ENCODE peak calls at places on chromosomes 3 and 15, in seven cellular contexts. One of them, this sample, is unnamed.
A peak's percentile ranks its signal among the peaks of the same experiment; 100 is the strongest.

GRCh38 chr15:69802432-69802831 is 295.3 kb downstream of the TLE3 start:
- DNase-seq in left ventricle myocardium inferior: no peak
- DNase-seq in BJ: no peak
- DNase-seq in body of pancreas: no peak
- DNase-seq in fibroblast of pulmonary artery: no peak
- DNase-seq in fibroblast of mammary gland: no peak
- DNase-seq in neural crest cell: no peak
- DNase-seq in this sample: no peak

GRCh38 chr3:142424754-142425153 is 23.1 kb downstream of the XRN1 start:
- DNase-seq in fibroblast of pulmonary artery: no peak
- DNase-seq in fibroblast of mammary gland: no peak
- DNase-seq in BJ: no peak
- DNase-seq in left ventricle myocardium inferior: no peak
- DNase-seq in neural crest cell: no peak
- DNase-seq in body of pancreas: no peak
- DNase-seq in this sample: no peak

GRCh38 chr15:47736123-47736786 is 18.9 kb downstream of the SEMA6D start:
- DNase-seq in neural crest cell: no peak
- DNase-seq in body of pancreas: no peak
- DNase-seq in BJ: no peak
- DNase-seq in left ventricle myocardium inferior: no peak
- DNase-seq in fibroblast of mammary gland: no peak
- DNase-seq in fibroblast of pulmonary artery: peak; percentile 10
- DNase-seq in this sample: no peak

GRCh38 chr3:99365979-99366378 is 272.4 kb upstream of the COL8A1 start:
- DNase-seq in BJ: no peak
- DNase-seq in neural crest cell: no peak
- DNase-seq in fibroblast of mammary gland: peak; percentile 14
- DNase-seq in left ventricle myocardium inferior: no peak
- DNase-seq in fibroblast of pulmonary artery: no peak
- DNase-seq in body of pancreas: no peak
- DNase-seq in this sample: no peak

GRCh38 chr3:155325263-155325835 is 31.9 kb upstream of the STRIT1 start:
- DNase-seq in BJ: no peak
- DNase-seq in fibroblast of pulmonary artery: no peak
- DNase-seq in fibroblast of mammary gland: no peak
- DNase-seq in body of pancreas: peak; percentile 44
- DNase-seq in neural crest cell: no peak
- DNase-seq in left ventricle myocardium inferior: no peak
- DNase-seq in this sample: peak; percentile 23

GRCh38 chr3:131083190-131083863 is 56.6 kb downstream of the NEK11 start:
- DNase-seq in BJ: no peak
- DNase-seq in left ventricle myocardium inferior: peak; percentile 59
- DNase-seq in fibroblast of mammary gland: peak; percentile 14
- DNase-seq in fibroblast of pulmonary artery: peak; percentile 40
- DNase-seq in neural crest cell: peak; percentile 8
- DNase-seq in body of pancreas: peak; percentile 61
- DNase-seq in this sample: peak; percentile 25

GRCh38 chr3:123618076-123618703 is 33.3 kb upstream of the HACD2 start:
- DNase-seq in body of pancreas: no peak
- DNase-seq in fibroblast of pulmonary artery: no peak
- DNase-seq in left ventricle myocardium inferior: no peak
- DNase-seq in BJ: no peak
- DNase-seq in fibroblast of mammary gland: no peak
- DNase-seq in neural crest cell: no peak
- DNase-seq in this sample: no peak

GRCh38 chr3:189142527-189142926 is 29.2 kb upstream of the TPRG1 start:
- DNase-seq in body of pancreas: no peak
- DNase-seq in BJ: no peak
- DNase-seq in neural crest cell: no peak
- DNase-seq in fibroblast of mammary gland: no peak
- DNase-seq in fibroblast of pulmonary artery: no peak
- DNase-seq in left ventricle myocardium inferior: no peak
- DNase-seq in this sample: no peak

GRCh38 chr3:196639517-196640500 is at the start of gene NRROS:
- DNase-seq in left ventricle myocardium inferior: peak; percentile 74
- DNase-seq in neural crest cell: no peak
- DNase-seq in body of pancreas: peak; percentile 44
- DNase-seq in fibroblast of pulmonary artery: peak; percentile 60
- DNase-seq in BJ: no peak
- DNase-seq in fibroblast of mammary gland: peak; percentile 47
- DNase-seq in this sample: peak; percentile 58

GRCh38 chr15:48855501-48856440 is 22.2 kb upstream of the EID1 start:
- DNase-seq in BJ: no peak
- DNase-seq in left ventricle myocardium inferior: no peak
- DNase-seq in neural crest cell: no peak
- DNase-seq in body of pancreas: peak; percentile 17
- DNase-seq in fibroblast of pulmonary artery: peak; percentile 72
- DNase-seq in fibroblast of mammary gland: peak; percentile 68
- DNase-seq in this sample: peak; percentile 74

GRCh38 chr15:45868109-45868691 is 233.4 kb downstream of the SQOR start:
- DNase-seq in BJ: no peak
- DNase-seq in fibroblast of pulmonary artery: no peak
- DNase-seq in left ventricle myocardium inferior: no peak
- DNase-seq in fibroblast of mammary gland: no peak
- DNase-seq in neural crest cell: no peak
- DNase-seq in body of pancreas: no peak
- DNase-seq in this sample: no peak

GRCh38 chr15:25863067-25863967 is at the start of gene ATP10A:
- DNase-seq in body of pancreas: no peak
- DNase-seq in fibroblast of pulmonary artery: peak; percentile 42
- DNase-seq in left ventricle myocardium inferior: peak; percentile 53
- DNase-seq in BJ: no peak
- DNase-seq in fibroblast of mammary gland: peak; percentile 62
- DNase-seq in neural crest cell: peak; percentile 30
- DNase-seq in this sample: peak; percentile 15

GRCh38 chr15:29736745-29737023 is 85.6 kb downstream of the TJP1 start:
- DNase-seq in body of pancreas: peak; percentile 70
- DNase-seq in neural crest cell: no peak
- DNase-seq in fibroblast of pulmonary artery: peak; percentile 18
- DNase-seq in BJ: no peak
- DNase-seq in left ventricle myocardium inferior: no peak
- DNase-seq in fibroblast of mammary gland: peak; percentile 52
- DNase-seq in this sample: peak; percentile 28

GRCh38 chr15:74787251-74788041 is 5.6 kb downstream of the CSK start:
- DNase-seq in BJ: no peak
- DNase-seq in fibroblast of pulmonary artery: peak; percentile 70
- DNase-seq in neural crest cell: peak; percentile 58
- DNase-seq in left ventricle myocardium inferior: peak; percentile 57
- DNase-seq in fibroblast of mammary gland: peak; percentile 61
- DNase-seq in body of pancreas: no peak
- DNase-seq in this sample: peak; percentile 92

GRCh38 chr3:138303474-138303873 is 26.2 kb downstream of the NME9 start:
- DNase-seq in fibroblast of pulmonary artery: no peak
- DNase-seq in fibroblast of mammary gland: no peak
- DNase-seq in neural crest cell: no peak
- DNase-seq in BJ: no peak
- DNase-seq in left ventricle myocardium inferior: no peak
- DNase-seq in body of pancreas: no peak
- DNase-seq in this sample: no peak

GRCh38 chr15:38076806-38077205 is 142.4 kb downstream of the TMCO5A start:
- DNase-seq in fibroblast of pulmonary artery: no peak
- DNase-seq in BJ: no peak
- DNase-seq in body of pancreas: no peak
- DNase-seq in left ventricle myocardium inferior: no peak
- DNase-seq in neural crest cell: peak; percentile 27
- DNase-seq in fibroblast of mammary gland: no peak
- DNase-seq in this sample: no peak

GRCh38 chr3:52458770-52459540 is 3.6 kb downstream of the NISCH start:
- DNase-seq in fibroblast of pulmonary artery: no peak
- DNase-seq in body of pancreas: no peak
- DNase-seq in left ventricle myocardium inferior: no peak
- DNase-seq in BJ: no peak
- DNase-seq in neural crest cell: no peak
- DNase-seq in fibroblast of mammary gland: no peak
- DNase-seq in this sample: no peak

GRCh38 chr3:31567036-31567435 is 34.3 kb downstream of the STT3B start:
- DNase-seq in body of pancreas: no peak
- DNase-seq in neural crest cell: no peak
- DNase-seq in fibroblast of mammary gland: peak; percentile 11
- DNase-seq in left ventricle myocardium inferior: no peak
- DNase-seq in BJ: no peak
- DNase-seq in fibroblast of pulmonary artery: no peak
- DNase-seq in this sample: no peak

GRCh38 chr3:76078101-76078500 is 292.8 kb upstream of the ZNF717 start:
- DNase-seq in fibroblast of pulmonary artery: no peak
- DNase-seq in body of pancreas: no peak
- DNase-seq in neural crest cell: no peak
- DNase-seq in left ventricle myocardium inferior: no peak
- DNase-seq in BJ: no peak
- DNase-seq in fibroblast of mammary gland: peak; percentile 3
- DNase-seq in this sample: peak; percentile 64

GRCh38 chr15:91408476-91409076 is 308.5 kb downstream of the SV2B start:
- DNase-seq in body of pancreas: peak; percentile 54
- DNase-seq in BJ: no peak
- DNase-seq in fibroblast of mammary gland: peak; percentile 19
- DNase-seq in fibroblast of pulmonary artery: peak; percentile 28
- DNase-seq in left ventricle myocardium inferior: peak; percentile 14
- DNase-seq in neural crest cell: no peak
- DNase-seq in this sample: peak; percentile 4

GRCh38 chr15:85116066-85116465 is 134.4 kb downstream of the PDE8A start:
- DNase-seq in fibroblast of pulmonary artery: no peak
- DNase-seq in fibroblast of mammary gland: no peak
- DNase-seq in body of pancreas: no peak
- DNase-seq in left ventricle myocardium inferior: no peak
- DNase-seq in BJ: no peak
- DNase-seq in neural crest cell: no peak
- DNase-seq in this sample: no peak

GRCh38 chr3:129121792-129122696 is at the start of gene RAB43:
- DNase-seq in left ventricle myocardium inferior: peak; percentile 90
- DNase-seq in body of pancreas: peak; percentile 93
- DNase-seq in fibroblast of pulmonary artery: peak; percentile 89
- DNase-seq in neural crest cell: peak; percentile 94
- DNase-seq in fibroblast of mammary gland: peak; percentile 68
- DNase-seq in BJ: no peak
- DNase-seq in this sample: peak; percentile 87

GRCh38 chr3:94462931-94463330 is 400.1 kb downstream of the NSUN3 start:
- DNase-seq in body of pancreas: no peak
- DNase-seq in fibroblast of pulmonary artery: no peak
- DNase-seq in fibroblast of mammary gland: no peak
- DNase-seq in neural crest cell: no peak
- DNase-seq in BJ: no peak
- DNase-seq in left ventricle myocardium inferior: no peak
- DNase-seq in this sample: no peak

GRCh38 chr3:47890037-47890831 is 87.3 kb downstream of the DHX30 start:
- DNase-seq in body of pancreas: no peak
- DNase-seq in fibroblast of pulmonary artery: peak; percentile 22
- DNase-seq in neural crest cell: peak; percentile 22
- DNase-seq in left ventricle myocardium inferior: no peak
- DNase-seq in BJ: no peak
- DNase-seq in fibroblast of mammary gland: no peak
- DNase-seq in this sample: no peak

GRCh38 chr15:27234593-27234992 is 263.6 kb downstream of the GABRG3 start:
- DNase-seq in BJ: no peak
- DNase-seq in neural crest cell: no peak
- DNase-seq in left ventricle myocardium inferior: no peak
- DNase-seq in fibroblast of mammary gland: no peak
- DNase-seq in body of pancreas: no peak
- DNase-seq in fibroblast of pulmonary artery: no peak
- DNase-seq in this sample: no peak

GRCh38 chr3:58164916-58165821 is 45.6 kb downstream of the DNASE1L3 start:
- DNase-seq in body of pancreas: peak; percentile 73
- DNase-seq in left ventricle myocardium inferior: no peak
- DNase-seq in fibroblast of mammary gland: no peak
- DNase-seq in fibroblast of pulmonary artery: peak; percentile 24
- DNase-seq in BJ: no peak
- DNase-seq in neural crest cell: no peak
- DNase-seq in this sample: peak; percentile 32

GRCh38 chr3:40780341-40780800 is 255.6 kb downstream of the ZNF621 start:
- DNase-seq in left ventricle myocardium inferior: peak; percentile 77
- DNase-seq in body of pancreas: peak; percentile 73
- DNase-seq in neural crest cell: peak; percentile 65
- DNase-seq in BJ: no peak
- DNase-seq in fibroblast of pulmonary artery: peak; percentile 64
- DNase-seq in fibroblast of mammary gland: peak; percentile 30
- DNase-seq in this sample: peak; percentile 16
- TF ChIP-seq CTCF in left ventricle myocardium inferior: peak; percentile 20
- TF ChIP-seq CTCF in body of pancreas: no peak
- TF ChIP-seq CTCF in neural crest cell: no peak
- TF ChIP-seq CTCF in BJ: no peak
- TF ChIP-seq CTCF in fibroblast of pulmonary artery: no peak
- TF ChIP-seq CTCF in fibroblast of mammary gland: no peak
- TF ChIP-seq CTCF in this sample: peak; percentile 5

GRCh38 chr3:96966181-96966929 is 152.0 kb downstream of the EPHA6 start:
- DNase-seq in left ventricle myocardium inferior: no peak
- DNase-seq in fibroblast of mammary gland: peak; percentile 21
- DNase-seq in neural crest cell: no peak
- DNase-seq in fibroblast of pulmonary artery: no peak
- DNase-seq in body of pancreas: no peak
- DNase-seq in BJ: no peak
- DNase-seq in this sample: no peak
- TF ChIP-seq CTCF in left ventricle myocardium inferior: no peak
- TF ChIP-seq CTCF in fibroblast of mammary gland: no peak
- TF ChIP-seq CTCF in neural crest cell: no peak
- TF ChIP-seq CTCF in fibroblast of pulmonary artery: no peak
- TF ChIP-seq CTCF in body of pancreas: no peak
- TF ChIP-seq CTCF in BJ: no peak
- TF ChIP-seq CTCF in this sample: no peak

GRCh38 chr3:17195192-17195611 is 310.4 kb downstream of the PLCL2 start:
- DNase-seq in body of pancreas: peak; percentile 50
- DNase-seq in neural crest cell: no peak
- DNase-seq in fibroblast of mammary gland: peak; percentile 27
- DNase-seq in left ventricle myocardium inferior: no peak
- DNase-seq in fibroblast of pulmonary artery: peak; percentile 53
- DNase-seq in BJ: no peak
- DNase-seq in this sample: peak; percentile 86
- TF ChIP-seq CTCF in body of pancreas: no peak
- TF ChIP-seq CTCF in neural crest cell: no peak
- TF ChIP-seq CTCF in fibroblast of mammary gland: no peak
- TF ChIP-seq CTCF in left ventricle myocardium inferior: no peak
- TF ChIP-seq CTCF in fibroblast of pulmonary artery: no peak
- TF ChIP-seq CTCF in BJ: no peak
- TF ChIP-seq CTCF in this sample: no peak

DNA sequence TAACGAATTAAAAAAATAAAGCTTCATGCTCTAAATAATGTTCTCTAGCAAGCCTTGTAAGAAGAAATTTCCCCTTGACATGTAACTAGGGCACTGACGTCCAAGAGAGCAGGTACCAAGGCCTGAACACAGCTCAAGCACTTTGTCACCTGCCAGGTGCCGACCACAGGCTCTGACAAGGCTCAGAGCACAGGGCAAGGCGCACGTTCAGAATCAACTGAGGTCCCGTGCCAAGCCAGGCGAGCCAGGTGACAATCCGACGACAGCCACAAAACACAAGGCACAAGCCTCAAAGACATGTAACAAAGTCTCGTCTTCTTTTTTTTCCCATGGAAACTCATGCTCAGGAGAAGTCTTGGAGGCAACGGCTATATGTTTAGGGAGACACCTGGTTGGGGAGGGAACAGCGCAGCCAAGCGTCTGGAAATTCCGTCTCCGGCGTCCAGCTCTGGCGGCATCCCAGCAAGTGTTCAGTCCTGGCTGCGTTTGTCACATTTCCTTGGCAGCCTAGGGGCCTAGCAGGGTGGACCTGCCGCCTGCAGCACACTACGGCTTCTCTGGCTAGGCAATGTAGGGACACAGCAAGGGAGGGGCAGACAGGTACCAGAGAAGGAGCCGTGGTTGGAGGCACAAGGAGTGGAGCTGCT is 76.7 kb downstream of the ADAMTS17 start:
- DNase-seq in neural crest cell: no peak
- DNase-seq in fibroblast of mammary gland: no peak
- DNase-seq in BJ: no peak
- DNase-seq in body of pancreas: peak; percentile 75
- DNase-seq in left ventricle myocardium inferior: no peak
- DNase-seq in fibroblast of pulmonary artery: no peak
- DNase-seq in this sample: no peak
- TF ChIP-seq CTCF in neural crest cell: no peak
- TF ChIP-seq CTCF in fibroblast of mammary gland: no peak
- TF ChIP-seq CTCF in BJ: no peak
- TF ChIP-seq CTCF in body of pancreas: no peak
- TF ChIP-seq CTCF in left ventricle myocardium inferior: no peak
- TF ChIP-seq CTCF in fibroblast of pulmonary artery: no peak
- TF ChIP-seq CTCF in this sample: no peak

GRCh38 chr15:63815796-63816533 is 17.8 kb downstream of the HERC1 start:
- DNase-seq in left ventricle myocardium inferior: no peak
- DNase-seq in neural crest cell: no peak
- DNase-seq in body of pancreas: peak; percentile 15
- DNase-seq in BJ: no peak
- DNase-seq in fibroblast of pulmonary artery: peak; percentile 44
- DNase-seq in fibroblast of mammary gland: peak; percentile 2
- DNase-seq in this sample: no peak
- TF ChIP-seq CTCF in left ventricle myocardium inferior: no peak
- TF ChIP-seq CTCF in neural crest cell: no peak
- TF ChIP-seq CTCF in body of pancreas: no peak
- TF ChIP-seq CTCF in BJ: no peak
- TF ChIP-seq CTCF in fibroblast of pulmonary artery: no peak
- TF ChIP-seq CTCF in fibroblast of mammary gland: no peak
- TF ChIP-seq CTCF in this sample: no peak

This sample was measured in choroid plexus epithelial cell.